ENCODE peak calls at places on chromosomes 12 and 14, in four cellular contexts. C, U, K and I are unnamed samples.

GRCh38 chr14:55780156-55780946 is 200.3 kb downstream of the KTN1 start:
- DNase-seq in U (peak; percentile 21), K (peak; percentile 78), C (no peak), I (peak; percentile 83)

GRCh38 chr12:100826323-100826722 is 31.7 kb downstream of the ANO4 start:
- DNase-seq in K (peak; percentile 55), C (no peak), U (peak; percentile 15), I (no peak)

GRCh38 chr14:71591929-71592328 is 340.3 kb upstream of the RGS6 start:
- DNase-seq in U (no peak), K (peak; percentile 94), C (no peak), I (no peak)

GRCh38 chr14:24228902-24229301 is 3.3 kb downstream of the NEDD8 start:
- DNase-seq in U (no peak), K (no peak), C (no peak), I (no peak)

GRCh38 chr12:68750506-68750905 is 4.5 kb downstream of the SLC35E3 start:
- DNase-seq in C (no peak), K (no peak), U (no peak), I (no peak)

GRCh38 chr14:76926521-76927251 is 100.5 kb downstream of the LRRC74A start:
- DNase-seq in U (peak; percentile 75), K (peak; percentile 37), C (peak; percentile 67), I (peak; percentile 79)

GRCh38 chr14:22303589-22304195 is 285.3 kb downstream of the DAD1 start:
- DNase-seq in U (no peak), C (no peak), K (peak; percentile 14), I (no peak)

GRCh38 chr14:33806905-33807304 is 144.0 kb downstream of the EGLN3 start:
- DNase-seq in K (no peak), C (no peak), U (no peak), I (no peak)

GRCh38 chr14:52012635-52013034 is 23.3 kb downstream of the RTRAF start:
- DNase-seq in C (no peak), K (no peak), U (peak; percentile 76), I (no peak)

GRCh38 chr12:75964150-75964549 is 67.4 kb downstream of the PHLDA1 start:
- DNase-seq in U (peak; percentile 25), C (no peak), K (no peak), I (no peak)

GRCh38 chr12:88994537-88994936 is 357.8 kb downstream of the DUSP6 start:
- DNase-seq in K (peak; percentile 47), C (no peak), U (no peak), I (no peak)

GRCh38 chr12:121781751-121782615 is 11.5 kb downstream of the RHOF start:
- DNase-seq in C (no peak), U (no peak), K (no peak), I (no peak)

GRCh38 chr14:63318835-63319234 is at the start of gene GPHB5:
- DNase-seq in K (no peak), U (no peak), C (no peak), I (no peak)

GRCh38 chr14:105857223-105857815 is 330.9 kb downstream of the TMEM121 start:
- DNase-seq in K (no peak), C (no peak), U (peak; percentile 7), I (no peak)

GRCh38 chr12:4621511-4621910 is 27.3 kb downstream of the AKAP3 start:
- DNase-seq in K (no peak), U (no peak), C (no peak), I (no peak)

GRCh38 chr12:131720921-131721320 is 10.0 kb downstream of the SFSWAP start:
- DNase-seq in U (no peak), K (peak; percentile 37), C (no peak), I (peak; percentile 5)

GRCh38 chr14:36662543-36663403 is 1.1 kb downstream of the PAX9 start:
- DNase-seq in U (no peak), K (no peak), C (no peak), I (no peak)

DNA sequence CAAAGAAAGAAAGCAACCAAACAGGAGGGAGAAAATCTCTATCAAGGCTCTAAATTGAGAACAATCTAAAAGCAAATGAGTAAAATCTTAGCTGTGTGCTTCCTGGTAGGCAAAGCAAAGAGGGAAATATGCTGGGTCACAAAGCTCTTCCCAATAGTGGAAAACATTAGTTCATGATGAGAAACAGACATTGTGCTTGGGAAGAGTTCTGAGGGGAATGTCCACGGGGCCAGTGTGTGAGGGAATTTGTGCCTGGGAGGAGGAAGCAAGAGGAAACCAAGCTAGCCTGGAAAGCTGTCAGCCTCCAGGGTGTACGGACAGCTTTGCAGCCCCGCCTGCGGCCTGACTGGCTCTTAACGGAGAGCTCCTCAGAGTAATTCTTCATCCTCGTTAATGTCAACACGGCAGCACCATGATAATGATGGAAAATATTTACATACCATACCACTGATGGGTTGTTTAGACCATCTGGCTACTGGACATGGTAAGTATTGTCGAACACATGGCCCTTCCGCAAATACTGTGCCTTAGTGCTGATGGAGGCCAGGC is 32.4 kb downstream of the PITPNM2 start:
- DNase-seq in K (no peak), U (no peak), C (no peak), I (no peak)
- H3K27ac ChIP-seq in K (no peak overlapping the region), U (no peak overlapping the region), C (peak overlapping the region; percentile 33), I (no peak overlapping the region)

GRCh38 chr14:99217556-99217955 is 54.4 kb downstream of the BCL11B start:
- DNase-seq in U (no peak), K (no peak), C (no peak), I (no peak)
- H3K27ac ChIP-seq in U (no peak overlapping the region), K (no peak overlapping the region), C (peak overlapping the region; percentile 62), I (no peak overlapping the region)

DNA sequence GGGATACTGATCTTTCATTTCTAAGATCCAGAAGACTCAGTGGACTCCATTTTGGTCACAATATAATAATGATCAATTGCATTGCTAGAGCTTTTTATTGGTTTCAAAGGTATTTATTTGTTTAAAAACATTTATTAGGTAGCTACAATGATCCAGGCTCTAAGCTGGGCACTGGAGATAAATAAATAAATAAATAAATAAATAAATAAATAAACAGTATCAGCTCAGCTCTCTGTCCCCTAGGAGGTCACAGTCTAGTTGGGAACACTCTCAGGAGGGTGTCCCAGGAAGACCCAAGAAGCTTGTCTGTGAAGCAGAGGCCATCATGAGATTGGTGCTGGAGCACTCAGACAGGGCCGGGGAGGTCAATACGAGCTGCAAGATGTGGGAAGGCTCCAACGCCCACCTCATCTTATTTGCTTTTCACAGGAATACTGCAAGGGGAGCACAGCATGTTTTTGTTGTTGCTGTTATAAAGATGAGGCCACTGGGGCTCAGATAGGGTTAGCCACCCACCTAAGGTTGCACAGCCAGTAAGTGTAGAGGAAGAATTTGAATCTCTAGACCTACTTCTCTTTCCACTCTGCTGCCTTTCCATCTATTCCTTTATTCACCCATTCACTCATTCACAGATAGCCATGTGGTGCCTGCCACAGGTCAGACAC is 15.5 kb downstream of the ASB2 start:
- DNase-seq in U (no peak), K (no peak), C (no peak), I (no peak)
- H3K27ac ChIP-seq in U (no peak overlapping the region), K (no peak overlapping the region), C (no peak overlapping the region), I (no peak overlapping the region)

DNA sequence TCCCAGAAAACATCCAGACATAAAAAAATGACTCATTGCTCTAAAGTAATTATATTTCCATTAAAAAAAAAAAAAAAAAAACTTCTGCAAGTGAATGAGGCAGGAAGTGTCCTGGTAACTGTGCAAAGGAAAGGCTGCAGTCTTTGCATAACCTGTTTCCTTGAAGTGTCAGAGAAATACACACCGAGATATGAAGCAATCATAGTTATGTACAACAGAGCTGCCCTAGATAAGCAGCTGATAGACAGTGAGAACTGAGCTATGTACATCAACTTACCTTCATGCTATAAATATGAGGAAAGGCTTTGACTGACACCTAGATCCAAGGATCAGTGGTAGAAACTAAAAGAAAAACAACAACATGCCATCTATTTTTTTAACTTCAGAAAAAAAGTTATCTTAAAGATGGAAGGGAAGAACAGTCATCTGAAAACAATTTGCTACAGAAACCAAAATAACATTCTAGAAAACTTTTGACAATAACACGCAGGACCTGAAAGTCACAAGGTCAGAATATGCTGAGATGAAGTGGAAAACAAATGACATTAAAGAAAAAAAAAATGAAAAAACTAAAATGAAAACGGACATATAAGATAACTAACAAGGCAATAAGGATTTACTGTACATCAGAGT is 263.2 kb downstream of the SEC23A start:
- DNase-seq in C (no peak), K (peak; percentile 20), U (no peak), I (no peak)
- H3K27ac ChIP-seq in C (no peak overlapping the region), K (no peak overlapping the region), U (peak overlapping the region; percentile 31), I (no peak overlapping the region)

DNA sequence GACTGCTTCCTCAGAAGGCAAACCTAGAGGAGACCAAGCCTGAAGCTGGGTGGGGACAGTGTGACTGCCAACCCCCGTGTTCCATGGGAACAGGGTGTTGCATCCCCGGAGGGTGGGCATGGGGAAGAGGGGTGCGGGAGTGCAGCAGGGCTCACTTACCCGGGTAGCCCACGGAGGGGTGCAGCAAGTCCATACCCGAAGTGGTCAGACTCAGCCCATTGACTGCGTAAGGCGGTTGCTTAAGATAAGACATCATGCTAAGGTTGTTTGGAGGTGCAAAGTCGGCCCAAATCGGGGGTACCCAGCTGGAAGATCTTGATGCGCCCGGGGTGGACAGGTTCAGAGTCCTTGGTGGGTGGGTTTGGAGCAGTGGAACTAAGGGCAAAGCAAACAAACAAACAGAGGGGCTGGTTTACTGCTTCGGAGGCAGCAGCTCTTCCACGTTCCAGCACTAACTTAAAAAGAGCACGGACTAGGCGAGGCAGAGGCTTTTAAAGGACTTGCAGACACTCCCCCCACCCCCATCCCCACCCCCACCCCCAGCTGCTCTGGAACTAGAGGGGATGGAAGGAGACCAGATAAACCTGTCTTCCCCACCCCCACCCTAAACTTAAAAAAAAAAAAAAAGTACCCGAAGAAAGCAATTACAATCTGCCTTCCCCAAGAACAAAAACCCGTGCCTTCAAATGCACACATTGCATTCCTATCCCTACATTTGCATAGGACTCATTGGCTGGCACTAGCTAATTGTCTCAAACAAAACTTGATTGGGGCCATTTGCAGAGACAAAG is 4.9 kb downstream of the OTX2 start:
- DNase-seq in C (no peak), K (no peak), U (no peak), I (no peak)
- H3K27ac ChIP-seq in C (no peak overlapping the region), K (no peak overlapping the region), U (no peak overlapping the region), I (no peak overlapping the region)

GRCh38 chr12:6905414-6906040 is 905 bp downstream of the LRRC23 start:
- DNase-seq in U (no peak), C (no peak), K (no peak), I (no peak)
- H3K27ac ChIP-seq in U (peak overlapping the region; percentile 77), C (peak overlapping the region; percentile 93), K (peak overlapping the region; percentile 75), I (peak overlapping the region; percentile 84)